ENCODE peak calls at places on chromosomes 4 and X, in seven cellular contexts. L is activated CD4-positive, alpha-beta T cell treated with anti-CD3 and anti-CD28 coated beads, Interleukin-2, amount 50 U/mL, for 1 hour; W is cardiac muscle cell; G is stomach; J is HS-5; S is stimulated activated CD8-positive, alpha-beta memory T cell treated with anti-CD3 and anti-CD28 coated beads, Interleukin-7, amount 100 ng/mL, for 4 hours; Q is SHP77. A is an unnamed sample.

GRCh38 chrX:153438522-153438921 is 7.3 kb downstream of the TREX2 start:
- DNase-seq in L (no peak), W (peak), G (no peak), J (no peak), S (no peak), Q (no peak), A (peak)

GRCh38 chr4:94483895-94484294 is 32.2 kb downstream of the PDLIM5 start:
- DNase-seq in L (no peak), W (no peak), G (no peak), J (no peak), S (no peak), Q (no peak), A (no peak)

GRCh38 chr4:30821891-30822612 is 101.9 kb downstream of the PCDH7 start:
- DNase-seq in L (no peak), W (no peak), G (no peak), J (peak), S (no peak), Q (no peak), A (peak)

GRCh38 chr4:129350800-129351199 is 254.8 kb downstream of the C4orf33 start:
- DNase-seq in L (no peak), W (no peak), G (no peak), J (no peak), S (no peak), Q (no peak), A (no peak)

GRCh38 chr4:2267320-2267811 is 5.5 kb upstream of the MXD4 start:
- DNase-seq in L (no peak), W (no peak), G (no peak), J (no peak), S (no peak), Q (no peak), A (no peak)

GRCh38 chr4:101251261-101251660 is 96.1 kb downstream of the PPP3CA start:
- DNase-seq in L (no peak), W (no peak), G (no peak), J (no peak), S (no peak), Q (no peak), A (no peak)

GRCh38 chrX:17500145-17500579 is 125.2 kb downstream of the NHS start:
- DNase-seq in L (no peak), W (peak), G (peak), J (no peak), S (no peak), Q (no peak), A (peak)

GRCh38 chrX:72272868-72273267 is 4.2 kb downstream of the RPS4X start:
- DNase-seq in L (no peak), W (no peak), G (no peak), J (no peak), S (no peak), Q (no peak), A (no peak)

GRCh38 chr4:16334641-16335040 is 108.4 kb upstream of the TAPT1 start:
- DNase-seq in L (no peak), W (no peak), G (no peak), J (no peak), S (no peak), Q (no peak), A (no peak)

GRCh38 chr4:5592272-5592671 is 116.1 kb downstream of the EVC2 start:
- DNase-seq in L (no peak), W (no peak), G (no peak), J (no peak), S (no peak), Q (no peak), A (no peak)

GRCh38 chr4:175674219-175674618 is 137.8 kb downstream of the GPM6A start:
- DNase-seq in L (no peak), W (no peak), G (no peak), J (no peak), S (no peak), Q (no peak), A (no peak)

GRCh38 chr4:92251711-92252110 is 52.1 kb upstream of the GRID2 start:
- DNase-seq in L (no peak), W (peak), G (no peak), J (no peak), S (no peak), Q (no peak), A (no peak)

GRCh38 chr4:54663181-54663580 is 5.4 kb downstream of the KIT start:
- DNase-seq in L (no peak), W (no peak), G (no peak), J (no peak), S (no peak), Q (no peak), A (no peak)

GRCh38 chr4:158805628-158806471 is 37.0 kb downstream of the FNIP2 start:
- DNase-seq in L (no peak), W (no peak), G (peak), J (no peak), S (no peak), Q (no peak), A (no peak)

GRCh38 chr4:82519072-82519471 is 42.7 kb downstream of the TMEM150C start:
- DNase-seq in L (no peak), W (peak), G (no peak), J (no peak), S (no peak), Q (no peak), A (no peak)

GRCh38 chr4:80069837-80070788 is 2.9 kb downstream of the ANTXR2 start:
- DNase-seq in L (no peak), W (peak), G (no peak), J (peak), S (no peak), Q (no peak), A (no peak)

GRCh38 chr4:150381671-150382427 is 200.1 kb upstream of the MAB21L2 start:
- DNase-seq in L (no peak), W (peak), G (no peak), J (no peak), S (no peak), Q (no peak), A (no peak)

GRCh38 chr4:158850800-158851644 is 82.2 kb downstream of the FNIP2 start:
- DNase-seq in L (no peak), W (peak), G (no peak), J (no peak), S (no peak), Q (no peak), A (peak)

GRCh38 chr4:60422440-60422839 is 777.7 kb upstream of the ADGRL3 start:
- DNase-seq in L (no peak), W (no peak), G (no peak), J (no peak), S (no peak), Q (no peak), A (no peak)

GRCh38 chr4:176437756-176438155 is 118.0 kb downstream of the SPCS3 start:
- DNase-seq in L (no peak), W (no peak), G (no peak), J (no peak), S (no peak), Q (no peak), A (no peak)

GRCh38 chrX:35919536-35920309 is at the start of gene CFAP47:
- DNase-seq in L (no peak), W (no peak), G (peak), J (no peak), S (no peak), Q (peak), A (no peak)

GRCh38 chr4:185710487-185710995 is 101.5 kb downstream of the SORBS2 start:
- DNase-seq in L (no peak), W (no peak), G (no peak), J (no peak), S (no peak), Q (no peak), A (no peak)

GRCh38 chrX:19462231-19462630 is 53.1 kb downstream of the MAP3K15 start:
- DNase-seq in L (no peak), W (no peak), G (no peak), J (no peak), S (no peak), Q (no peak), A (no peak)

GRCh38 chr4:156374069-156374468 is 420.4 kb upstream of the CTSO start:
- DNase-seq in L (no peak), W (no peak), G (no peak), J (no peak), S (no peak), Q (no peak), A (no peak)

GRCh38 chr4:12120968-12121367 is 692.3 kb upstream of the HS3ST1 start:
- DNase-seq in L (no peak), W (no peak), G (no peak), J (no peak), S (no peak), Q (peak), A (no peak)

GRCh38 chrX:104166735-104167436 is 633 bp downstream of the FAM199X start:
- DNase-seq in L (peak), W (no peak), G (no peak), J (no peak), S (no peak), Q (no peak), A (peak)

GRCh38 chr4:115851918-115852766 is 738.7 kb upstream of the NDST4 start:
- DNase-seq in L (no peak), W (no peak), G (peak), J (peak), S (no peak), Q (peak), A (peak)

GRCh38 chrX:41250867-41251266 is 83.1 kb upstream of the DDX3X start:
- DNase-seq in L (no peak), W (no peak), G (no peak), J (no peak), S (no peak), Q (no peak), A (no peak)

GRCh38 chr4:54185380-54185779 is 43.7 kb upstream of the PDGFRA start:
- DNase-seq in L (no peak), W (no peak), G (no peak), J (no peak), S (no peak), Q (no peak), A (no peak)

GRCh38 chrX:97692575-97692974 is 808.9 kb downstream of the RPA4 start:
- DNase-seq in L (no peak), W (no peak), G (no peak), J (no peak), S (no peak), Q (no peak), A (no peak)

GRCh38 chr4:159240690-159241089 is 137.8 kb downstream of the RAPGEF2 start:
- DNase-seq in L (no peak), W (peak), G (no peak), J (no peak), S (no peak), Q (no peak), A (no peak)